ENCODE peak calls at places on chromosomes 12 and 14, in seven cellular contexts. L is GM19239; G is naive thymus-derived CD8-positive, alpha-beta T cell; N is stimulated activated CD4-positive, alpha-beta T cell treated with anti-CD3 and anti-CD28 coated beads, Interleukin-15, amount 100 ng/mL, for 24 hours; H is NCI-H1105; B is islet precursor cell; Z is BJ. D is an unnamed sample.

GRCh38 chr14:103427485-103428443 is 42.5 kb downstream of the MARK3 start:
- DNase-seq in L (no peak), G (peak), N (peak), H (no peak), B (peak), Z (peak), D (no peak)

GRCh38 chr12:18798445-18799139 is 60.7 kb downstream of the CAPZA3 start:
- DNase-seq in L (no peak), G (no peak), N (no peak), H (no peak), B (no peak), Z (peak), D (no peak)

GRCh38 chr12:42296503-42297109 is 29.3 kb downstream of the ZCRB1 start:
- DNase-seq in L (no peak), G (no peak), N (peak), H (no peak), B (no peak), Z (no peak), D (no peak)

GRCh38 chr14:39459795-39460478 is 27.7 kb upstream of the FBXO33 start:
- DNase-seq in L (no peak), G (no peak), N (no peak), H (no peak), B (no peak), Z (no peak), D (no peak)

GRCh38 chr14:67418368-67419174 is 6.6 kb upstream of the PLEK2 start:
- DNase-seq in L (no peak), G (no peak), N (no peak), H (no peak), B (peak), Z (no peak), D (no peak)

GRCh38 chr14:102231476-102232347 is 73.3 kb downstream of the MOK start:
- DNase-seq in L (no peak), G (no peak), N (no peak), H (no peak), B (no peak), Z (no peak), D (no peak)

GRCh38 chr12:52280796-52281560 is 6.5 kb downstream of the KRT86 start:
- DNase-seq in L (no peak), G (no peak), N (no peak), H (no peak), B (peak), Z (peak), D (no peak)

GRCh38 chr12:51759175-51759574 is 89.3 kb downstream of the FIGNL2 start:
- DNase-seq in L (no peak), G (no peak), N (no peak), H (no peak), B (no peak), Z (no peak), D (no peak)

GRCh38 chr12:31896514-31897039 is 62.6 kb upstream of the RESF1 start:
- DNase-seq in L (peak), G (peak), N (peak), H (no peak), B (no peak), Z (no peak), D (no peak)

GRCh38 chr14:67704484-67705089 is 2.9 kb downstream of the RDH12 start:
- DNase-seq in L (peak), G (peak), N (no peak), H (peak), B (peak), Z (no peak), D (peak)

GRCh38 chr14:91501951-91502930 is 7.9 kb downstream of the PPP4R3A start:
- DNase-seq in L (no peak), G (no peak), N (no peak), H (no peak), B (no peak), Z (no peak), D (no peak)

GRCh38 chr14:20667957-20668356 is 16.4 kb upstream of the RNASE4 start:
- DNase-seq in L (no peak), G (no peak), N (no peak), H (no peak), B (no peak), Z (no peak), D (no peak)

GRCh38 chr14:46574236-46574970 is 77.2 kb downstream of the RPL10L start:
- DNase-seq in L (no peak), G (no peak), N (no peak), H (no peak), B (no peak), Z (no peak), D (no peak)

GRCh38 chr14:99644035-99644587 is 818 bp upstream of the HHIPL1 start:
- DNase-seq in L (no peak), G (no peak), N (no peak), H (no peak), B (no peak), Z (no peak), D (no peak)

GRCh38 chr12:19005257-19005801 is 124.2 kb upstream of the PLEKHA5 start:
- DNase-seq in L (no peak), G (no peak), N (no peak), H (no peak), B (no peak), Z (no peak), D (no peak)

GRCh38 chr12:2625267-2625666 is 169.5 kb upstream of the FKBP4 start:
- DNase-seq in L (no peak), G (no peak), N (no peak), H (no peak), B (peak), Z (no peak), D (no peak)